ENCODE peak calls at places on chromosomes 6 and 20, in six cellular contexts. One of them, this sample, is unnamed. For H3K4me1, the result is how much of the 10 kb centered on the place peaks cover.

GRCh38 chr20:35490736-35491181 is 35.4 kb downstream of the CEP250 start:
- DNase-seq in left ventricle myocardium inferior: no peak
- DNase-seq in fibroblast of lung: no peak
- DNase-seq in left lung: no peak
- DNase-seq in body of pancreas: peak
- DNase-seq in kidney: no peak
- DNase-seq in this sample: no peak

GRCh38 chr6:45421700-45422540 is 44.2 kb upstream of the SUPT3H start:
- DNase-seq in left ventricle myocardium inferior: peak
- DNase-seq in fibroblast of lung: peak
- DNase-seq in left lung: peak
- DNase-seq in body of pancreas: peak
- DNase-seq in kidney: peak
- DNase-seq in this sample: peak

GRCh38 chr20:25984933-25985332 is 288.3 kb upstream of the ZNF337 start:
- DNase-seq in left ventricle myocardium inferior: peak
- DNase-seq in fibroblast of lung: peak
- DNase-seq in left lung: peak
- DNase-seq in body of pancreas: peak
- DNase-seq in kidney: no peak
- DNase-seq in this sample: peak

GRCh38 chr6:42173101-42173500 is at the start of gene GUCA1A:
- DNase-seq in left ventricle myocardium inferior: no peak
- DNase-seq in fibroblast of lung: no peak
- DNase-seq in left lung: no peak
- DNase-seq in body of pancreas: no peak
- DNase-seq in kidney: no peak
- DNase-seq in this sample: no peak

GRCh38 chr20:3658708-3659491 is 4.3 kb downstream of the GFRA4 start:
- DNase-seq in left ventricle myocardium inferior: no peak
- DNase-seq in fibroblast of lung: no peak
- DNase-seq in left lung: no peak
- DNase-seq in body of pancreas: no peak
- DNase-seq in kidney: no peak
- DNase-seq in this sample: no peak

GRCh38 chr6:165599596-165600487 is 63.2 kb downstream of the PDE10A start:
- DNase-seq in left ventricle myocardium inferior: no peak
- DNase-seq in fibroblast of lung: no peak
- DNase-seq in left lung: no peak
- DNase-seq in body of pancreas: no peak
- DNase-seq in kidney: no peak
- DNase-seq in this sample: no peak

GRCh38 chr20:36591854-36592641 is 13.5 kb upstream of the RAB5IF start:
- DNase-seq in left ventricle myocardium inferior: no peak
- DNase-seq in fibroblast of lung: peak
- DNase-seq in left lung: no peak
- DNase-seq in body of pancreas: peak
- DNase-seq in kidney: no peak
- DNase-seq in this sample: no peak

GRCh38 chr6:34425132-34425497 is 754 bp downstream of the RPS10 start:
- DNase-seq in left ventricle myocardium inferior: no peak
- DNase-seq in fibroblast of lung: peak
- DNase-seq in left lung: no peak
- DNase-seq in body of pancreas: no peak
- DNase-seq in kidney: peak
- DNase-seq in this sample: no peak

GRCh38 chr6:150766201-150766997 is 99.1 kb upstream of the MTHFD1L start:
- DNase-seq in left ventricle myocardium inferior: peak
- DNase-seq in fibroblast of lung: no peak
- DNase-seq in left lung: no peak
- DNase-seq in body of pancreas: no peak
- DNase-seq in kidney: no peak
- DNase-seq in this sample: no peak

GRCh38 chr20:44208770-44209169 is 1.8 kb downstream of the OSER1 start:
- DNase-seq in left ventricle myocardium inferior: no peak
- DNase-seq in fibroblast of lung: peak
- DNase-seq in left lung: no peak
- DNase-seq in body of pancreas: no peak
- DNase-seq in kidney: no peak
- DNase-seq in this sample: no peak

GRCh38 chr20:37914672-37915433 is 11.9 kb downstream of the VSTM2L start:
- DNase-seq in left ventricle myocardium inferior: no peak
- DNase-seq in fibroblast of lung: no peak
- DNase-seq in left lung: peak
- DNase-seq in body of pancreas: no peak
- DNase-seq in kidney: no peak
- DNase-seq in this sample: no peak

GRCh38 chr6:159693894-159694545 is 979 bp upstream of the SOD2 start:
- DNase-seq in left ventricle myocardium inferior: no peak
- DNase-seq in fibroblast of lung: no peak
- DNase-seq in left lung: peak
- DNase-seq in body of pancreas: peak
- DNase-seq in kidney: no peak
- DNase-seq in this sample: no peak

GRCh38 chr6:1178590-1178989 is 133.3 kb upstream of the FOXQ1 start:
- DNase-seq in left ventricle myocardium inferior: no peak
- DNase-seq in fibroblast of lung: no peak
- DNase-seq in left lung: no peak
- DNase-seq in body of pancreas: no peak
- DNase-seq in kidney: no peak
- DNase-seq in this sample: no peak

GRCh38 chr6:1176595-1176994 is 135.3 kb upstream of the FOXQ1 start:
- DNase-seq in left ventricle myocardium inferior: no peak
- DNase-seq in fibroblast of lung: no peak
- DNase-seq in left lung: no peak
- DNase-seq in body of pancreas: no peak
- DNase-seq in kidney: no peak
- DNase-seq in this sample: no peak

GRCh38 chr6:1182722-1183521 is 129.0 kb upstream of the FOXQ1 start:
- DNase-seq in left ventricle myocardium inferior: no peak
- DNase-seq in fibroblast of lung: no peak
- DNase-seq in left lung: no peak
- DNase-seq in body of pancreas: peak
- DNase-seq in kidney: no peak
- DNase-seq in this sample: no peak

GRCh38 chr6:1181939-1182338 is 130.0 kb upstream of the FOXQ1 start:
- DNase-seq in left ventricle myocardium inferior: no peak
- DNase-seq in fibroblast of lung: no peak
- DNase-seq in left lung: no peak
- DNase-seq in body of pancreas: no peak
- DNase-seq in kidney: no peak
- DNase-seq in this sample: no peak

DNA sequence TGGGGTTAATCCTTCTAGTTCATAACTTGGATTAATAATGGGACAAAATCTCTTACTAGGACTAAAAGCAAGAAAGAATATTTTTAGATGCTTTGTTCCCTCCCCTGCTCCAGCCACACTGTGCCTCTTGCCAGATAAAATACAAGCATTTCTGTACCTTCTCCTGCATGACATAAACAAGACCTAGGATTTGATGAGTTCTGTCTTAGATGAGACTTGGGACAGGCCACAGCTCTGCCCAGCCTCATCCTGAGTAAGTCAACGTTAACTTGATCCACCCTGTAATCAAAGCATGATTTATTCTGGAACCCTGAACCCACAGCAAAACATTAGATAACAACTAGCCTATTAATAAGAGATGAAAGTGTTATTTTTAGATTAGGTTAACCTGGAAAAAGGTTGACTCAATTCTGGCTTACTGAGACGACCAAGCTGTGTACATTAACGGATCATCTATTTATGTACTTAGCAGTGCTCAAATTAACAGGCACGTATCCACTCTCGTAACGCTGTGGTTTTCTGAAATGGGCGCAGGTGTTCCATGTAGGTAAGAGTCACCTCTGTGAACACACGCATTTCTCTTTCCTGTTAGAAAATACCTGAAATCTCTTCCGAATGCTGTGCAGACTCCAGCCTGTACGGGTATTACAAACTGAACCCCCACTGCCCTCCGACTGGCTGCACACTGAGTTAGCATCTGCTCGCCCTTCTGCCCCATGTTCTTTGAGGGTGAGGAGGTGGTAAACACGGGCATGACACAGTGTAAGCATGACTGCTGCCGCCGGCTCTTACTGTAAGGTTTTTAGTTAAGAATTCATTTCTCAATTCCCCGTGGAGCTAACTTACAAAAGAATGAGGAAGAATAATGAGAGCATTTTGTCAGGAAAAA is 132.1 kb upstream of the FOXQ1 start:
- DNase-seq in left ventricle myocardium inferior: no peak
- DNase-seq in fibroblast of lung: no peak
- DNase-seq in left lung: no peak
- DNase-seq in body of pancreas: no peak
- DNase-seq in kidney: no peak
- DNase-seq in this sample: no peak
- H3K27ac ChIP-seq in left ventricle myocardium inferior: no peak
- H3K27ac ChIP-seq in fibroblast of lung: no peak
- H3K27ac ChIP-seq in left lung: no peak
- H3K27ac ChIP-seq in body of pancreas: no peak
- H3K27ac ChIP-seq in kidney: no peak
- H3K27ac ChIP-seq in this sample: no peak

GRCh38 chr6:162019311-162019710 is 708.3 kb downstream of the PRKN start:
- DNase-seq in left ventricle myocardium inferior: no peak
- DNase-seq in fibroblast of lung: no peak
- DNase-seq in left lung: no peak
- DNase-seq in body of pancreas: no peak
- DNase-seq in kidney: no peak
- DNase-seq in this sample: no peak
- H3K4me3 ChIP-seq in left ventricle myocardium inferior: no peak
- H3K4me3 ChIP-seq in fibroblast of lung: no peak
- H3K4me3 ChIP-seq in left lung: no peak
- H3K4me3 ChIP-seq in body of pancreas: no peak
- H3K4me3 ChIP-seq in kidney: no peak
- H3K4me3 ChIP-seq in this sample: no peak

GRCh38 chr6:259901-260508 is 32.3 kb upstream of the DUSP22 start:
- DNase-seq in left ventricle myocardium inferior: no peak
- DNase-seq in fibroblast of lung: no peak
- DNase-seq in left lung: no peak
- DNase-seq in body of pancreas: no peak
- DNase-seq in kidney: no peak
- DNase-seq in this sample: no peak
- H3K4me1 ChIP-seq in left ventricle myocardium inferior: under half
- H3K4me1 ChIP-seq in fibroblast of lung: under half
- H3K4me1 ChIP-seq in left lung: under half
- H3K4me1 ChIP-seq in body of pancreas: under half
- H3K4me1 ChIP-seq in kidney: under half
- H3K4me1 ChIP-seq in this sample: under half

GRCh38 chr6:108074359-108075144 is at the start of gene OSTM1:
- DNase-seq in left ventricle myocardium inferior: peak
- DNase-seq in fibroblast of lung: peak
- DNase-seq in left lung: peak
- DNase-seq in body of pancreas: peak
- DNase-seq in kidney: peak
- DNase-seq in this sample: peak
- H3K27ac ChIP-seq in left ventricle myocardium inferior: peak
- H3K27ac ChIP-seq in fibroblast of lung: peak
- H3K27ac ChIP-seq in left lung: peak
- H3K27ac ChIP-seq in body of pancreas: peak
- H3K27ac ChIP-seq in kidney: peak
- H3K27ac ChIP-seq in this sample: no peak

DNA sequence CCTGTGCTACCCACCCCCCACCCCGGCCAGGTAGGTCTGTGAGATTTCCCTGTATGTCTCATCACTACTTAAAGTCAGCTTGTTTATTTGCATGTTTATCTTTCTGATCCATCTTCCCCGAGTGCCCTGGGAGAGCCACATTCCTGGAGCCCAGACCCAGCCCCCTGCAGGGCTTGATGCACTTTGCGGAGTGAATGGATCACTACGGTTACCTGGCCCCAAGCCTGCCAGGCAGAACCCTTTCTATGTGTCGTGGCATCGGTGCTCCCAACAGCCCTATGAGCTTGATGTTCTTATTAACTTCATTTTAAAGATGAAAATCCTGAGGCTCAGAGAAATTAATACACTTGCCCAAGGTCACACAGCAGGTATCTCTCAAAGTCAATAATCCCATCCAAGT is 13.6 kb upstream of the SLCO4A1 start:
- DNase-seq in left ventricle myocardium inferior: no peak
- DNase-seq in fibroblast of lung: no peak
- DNase-seq in left lung: no peak
- DNase-seq in body of pancreas: no peak
- DNase-seq in kidney: no peak
- DNase-seq in this sample: no peak
- H3K4me3 ChIP-seq in left ventricle myocardium inferior: no peak
- H3K4me3 ChIP-seq in fibroblast of lung: no peak
- H3K4me3 ChIP-seq in left lung: no peak
- H3K4me3 ChIP-seq in body of pancreas: no peak
- H3K4me3 ChIP-seq in kidney: no peak
- H3K4me3 ChIP-seq in this sample: no peak

GRCh38 chr6:123467437-123467836 is 169.3 kb downstream of the TRDN start:
- DNase-seq in left ventricle myocardium inferior: no peak
- DNase-seq in fibroblast of lung: no peak
- DNase-seq in left lung: no peak
- DNase-seq in body of pancreas: no peak
- DNase-seq in kidney: no peak
- DNase-seq in this sample: no peak
- H3K4me1 ChIP-seq in left ventricle myocardium inferior: under half
- H3K4me1 ChIP-seq in fibroblast of lung: under half
- H3K4me1 ChIP-seq in left lung: under half
- H3K4me1 ChIP-seq in body of pancreas: under half
- H3K4me1 ChIP-seq in kidney: under half
- H3K4me1 ChIP-seq in this sample: under half

GRCh38 chr20:31497838-31498540 is 16.3 kb upstream of the HM13 start:
- DNase-seq in left ventricle myocardium inferior: peak
- DNase-seq in fibroblast of lung: peak
- DNase-seq in left lung: no peak
- DNase-seq in body of pancreas: peak
- DNase-seq in kidney: peak
- DNase-seq in this sample: peak
- H3K27ac ChIP-seq in left ventricle myocardium inferior: peak
- H3K27ac ChIP-seq in fibroblast of lung: no peak
- H3K27ac ChIP-seq in left lung: no peak
- H3K27ac ChIP-seq in body of pancreas: no peak
- H3K27ac ChIP-seq in kidney: no peak
- H3K27ac ChIP-seq in this sample: no peak

DNA sequence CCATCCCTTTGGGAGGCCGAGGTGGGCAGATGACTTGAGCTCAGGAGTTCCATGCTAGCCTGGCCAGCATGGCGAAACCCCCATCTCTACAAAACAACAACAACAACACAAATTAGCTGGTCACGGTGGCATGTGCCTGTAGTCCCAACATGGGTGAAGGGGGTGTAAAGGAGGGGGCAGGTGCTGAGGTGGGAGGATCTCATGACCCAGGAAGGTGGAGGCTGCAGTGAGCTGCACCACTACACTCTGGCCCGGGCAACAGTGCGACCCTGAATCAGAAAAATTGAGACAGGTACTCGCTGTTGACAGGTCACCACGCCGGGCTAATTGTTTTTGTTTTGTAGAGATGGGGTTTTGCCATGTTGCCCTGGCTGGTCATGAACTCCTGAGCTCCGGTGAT is 4.2 kb downstream of the SCAF8 start:
- DNase-seq in left ventricle myocardium inferior: no peak
- DNase-seq in fibroblast of lung: no peak
- DNase-seq in left lung: no peak
- DNase-seq in body of pancreas: no peak
- DNase-seq in kidney: no peak
- DNase-seq in this sample: no peak
- H3K4me3 ChIP-seq in left ventricle myocardium inferior: peak
- H3K4me3 ChIP-seq in fibroblast of lung: no peak
- H3K4me3 ChIP-seq in left lung: no peak
- H3K4me3 ChIP-seq in body of pancreas: no peak
- H3K4me3 ChIP-seq in kidney: no peak
- H3K4me3 ChIP-seq in this sample: no peak